ENCODE peak calls at places on chromosomes 16 and 17, in eight cellular contexts. H is esophagus muscularis mucosa; J is trophoblast cell; R is stimulated activated CD8-positive, alpha-beta memory T cell treated with anti-CD3 and anti-CD28 coated beads, Interleukin-4, amount 100 ng/mL, for 24 hours; W is activated CD4-positive, alpha-beta T cell treated with anti-CD3 and anti-CD28 coated beads for 24 hours; L is lower leg skin; E is prostate gland; V is RCC 7860. Q is an unnamed sample.

GRCh38 chr17:11324846-11325420 is 83.9 kb downstream of the SHISA6 start:
- DNase-seq in V (no peak), L (no peak), R (no peak), W (no peak), J (no peak), E (no peak), H (peak; percentile 75), Q (no peak)

GRCh38 chr17:61709567-61709966 is 118.5 kb upstream of the NACA2 start:
- DNase-seq in V (no peak), W (no peak), E (no peak), J (no peak), L (no peak), H (no peak), R (no peak), Q (no peak)

GRCh38 chr17:72715906-72716572 is 376.4 kb downstream of the SLC39A11 start:
- DNase-seq in V (peak; percentile 99), J (peak; percentile 63), E (peak; percentile 71), W (no peak), R (no peak), L (no peak), H (no peak), Q (no peak)

GRCh38 chr17:560379-560935 is 154.2 kb downstream of the VPS53 start:
- DNase-seq in E (no peak), J (no peak), V (peak; percentile 55), R (no peak), L (no peak), H (no peak), W (no peak), Q (no peak)

GRCh38 chr17:37310940-37311339 is 64.8 kb upstream of the C17orf78 start:
- DNase-seq in V (no peak), W (no peak), R (no peak), J (no peak), L (no peak), E (no peak), H (no peak), Q (no peak)

GRCh38 chr17:50347087-50347893 is 1.4 kb downstream of the XYLT2 start:
- DNase-seq in H (no peak), R (no peak), W (no peak), E (no peak), J (no peak), V (no peak), L (no peak), Q (peak; percentile 72)

GRCh38 chr17:80339731-80340456 is 75.1 kb upstream of the ENDOV start:
- DNase-seq in L (no peak), H (no peak), W (no peak), E (no peak), V (no peak), J (no peak), R (no peak), Q (no peak)

GRCh38 chr17:31907342-31907975 is 6.0 kb upstream of the UTP6 start:
- DNase-seq in W (no peak), E (peak; percentile 50), V (no peak), J (no peak), L (peak; percentile 27), R (no peak), H (no peak), Q (no peak)

GRCh38 chr17:35341465-35341992 is 31.9 kb downstream of the SLFN11 start:
- DNase-seq in L (no peak), H (no peak), E (no peak), W (no peak), R (no peak), V (no peak), J (no peak), Q (no peak)

GRCh38 chr17:63173903-63174302 is 207.9 kb downstream of the TANC2 start:
- DNase-seq in L (no peak), E (no peak), R (no peak), W (no peak), H (no peak), V (no peak), J (no peak), Q (no peak)

GRCh38 chr17:81519284-81520020 is 6.9 kb upstream of the ACTG1 start:
- DNase-seq in R (peak; percentile 51), H (no peak), W (no peak), J (peak; percentile 68), L (no peak), E (peak; percentile 60), V (peak; percentile 47), Q (peak; percentile 94)

GRCh38 chr17:6326483-6326882 is 108.4 kb downstream of the AIPL1 start:
- DNase-seq in H (no peak), W (no peak), V (no peak), E (no peak), R (no peak), J (no peak), L (no peak), Q (no peak)

GRCh38 chr16:49928176-49928892 is 72.4 kb upstream of the ZNF423 start:
- DNase-seq in E (no peak), V (no peak), L (no peak), R (no peak), J (no peak), H (no peak), W (no peak), Q (no peak)

GRCh38 chr16:87350681-87351319 is 32.8 kb downstream of the FBXO31 start:
- DNase-seq in H (no peak), R (no peak), J (no peak), V (no peak), L (no peak), W (no peak), E (no peak), Q (no peak)

GRCh38 chr17:73118876-73119485 is 26.5 kb upstream of the SLC39A11 start:
- DNase-seq in H (no peak), V (no peak), R (no peak), W (no peak), L (no peak), J (no peak), E (no peak), Q (no peak)

GRCh38 chr16:12459401-12459791 is 344.3 kb downstream of the CPPED1 start:
- DNase-seq in E (no peak), R (no peak), L (peak; percentile 43), V (no peak), J (no peak), H (no peak), W (no peak), Q (no peak)